ENCODE peak calls at places on chromosomes 3 and 15, in five cellular contexts. T is right cardiac atrium, N is psoas muscle, J is mesendoderm, K is suprapubic skin. Y is an unnamed sample. For H3K4me1, the result is how much of the 10 kb centered on the place peaks cover.

GRCh38 chr15:31254431-31255175 is 72.0 kb upstream of the KLF13 start:
- DNase-seq in T (no peak), N (no peak), J (no peak), K (no peak), Y (no peak)

GRCh38 chr3:45381168-45381852 is 7.1 kb upstream of the LARS2 start:
- DNase-seq in T (no peak), N (no peak), J (peak), K (no peak), Y (no peak)

GRCh38 chr15:68347392-68347791 is 69.8 kb downstream of the FEM1B start:
- DNase-seq in T (no peak), N (no peak), J (no peak), K (no peak), Y (no peak)

GRCh38 chr15:79582650-79583049 is 150.5 kb downstream of the MINAR1 start:
- DNase-seq in T (no peak), N (no peak), J (no peak), K (no peak), Y (no peak)

GRCh38 chr15:31079519-31079918 is 22.0 kb downstream of the TRPM1 start:
- DNase-seq in T (no peak), N (no peak), J (peak), K (no peak), Y (no peak)

GRCh38 chr3:71400986-71401451 is 182.5 kb downstream of the FOXP1 start:
- DNase-seq in T (no peak), N (no peak), J (no peak), K (no peak), Y (no peak)

GRCh38 chr3:59150039-59150438 is 100.2 kb upstream of the CFAP20DC start:
- DNase-seq in T (no peak), N (no peak), J (peak), K (no peak), Y (no peak)

GRCh38 chr3:115814778-115815380 is 191.6 kb downstream of the GAP43 start:
- DNase-seq in T (peak), N (peak), J (peak), K (peak), Y (peak)

GRCh38 chr3:110623571-110623970 is 448.0 kb upstream of the NECTIN3 start:
- DNase-seq in T (no peak), N (no peak), J (no peak), K (no peak), Y (no peak)

GRCh38 chr15:88904257-88904807 is 8.8 kb downstream of the MFGE8 start:
- DNase-seq in T (no peak), N (no peak), J (no peak), K (no peak), Y (no peak)

GRCh38 chr3:14792691-14793121 is 26.1 kb upstream of the FGD5 start:
- DNase-seq in T (no peak), N (peak), J (no peak), K (peak), Y (no peak)

GRCh38 chr3:169929830-169930519 is 18.6 kb downstream of the SAMD7 start:
- DNase-seq in T (no peak), N (no peak), J (peak), K (no peak), Y (no peak)

GRCh38 chr15:33200444-33200843 is 5.9 kb upstream of the FMN1 start:
- DNase-seq in T (no peak), N (no peak), J (peak), K (no peak), Y (no peak)

GRCh38 chr3:18438586-18438985 is 13.4 kb upstream of the SATB1 start:
- DNase-seq in T (no peak), N (no peak), J (no peak), K (no peak), Y (peak)

GRCh38 chr15:83304861-83305661 is 20.6 kb upstream of the BNC1 start:
- DNase-seq in T (no peak), N (no peak), J (no peak), K (no peak), Y (no peak)

GRCh38 chr3:153050978-153051377 is 111.0 kb upstream of the RAP2B start:
- DNase-seq in T (no peak), N (no peak), J (no peak), K (no peak), Y (no peak)

GRCh38 chr3:69236808-69237707 is 114.7 kb upstream of the LMOD3 start:
- DNase-seq in T (no peak), N (no peak), J (peak), K (no peak), Y (no peak)

GRCh38 chr3:183560607-183561006 is 5.1 kb upstream of the KLHL6 start:
- DNase-seq in T (no peak), N (no peak), J (peak), K (no peak), Y (no peak)

GRCh38 chr3:187211532-187212274 is 14.4 kb downstream of the RTP1 start:
- DNase-seq in T (no peak), N (no peak), J (no peak), K (no peak), Y (no peak)

GRCh38 chr3:134313839-134314587 is 60.2 kb downstream of the AMOTL2 start:
- DNase-seq in T (no peak), N (no peak), J (peak), K (peak), Y (peak)

GRCh38 chr15:63920504-63921178 is 86.9 kb upstream of the HERC1 start:
- DNase-seq in T (no peak), N (no peak), J (no peak), K (no peak), Y (peak)

GRCh38 chr3:149871855-149872254 is 58.8 kb downstream of the RNF13 start:
- DNase-seq in T (no peak), N (no peak), J (no peak), K (no peak), Y (no peak)

GRCh38 chr3:26247669-26248068 is 374.9 kb upstream of the LRRC3B start:
- DNase-seq in T (no peak), N (no peak), J (peak), K (no peak), Y (no peak)

DNA sequence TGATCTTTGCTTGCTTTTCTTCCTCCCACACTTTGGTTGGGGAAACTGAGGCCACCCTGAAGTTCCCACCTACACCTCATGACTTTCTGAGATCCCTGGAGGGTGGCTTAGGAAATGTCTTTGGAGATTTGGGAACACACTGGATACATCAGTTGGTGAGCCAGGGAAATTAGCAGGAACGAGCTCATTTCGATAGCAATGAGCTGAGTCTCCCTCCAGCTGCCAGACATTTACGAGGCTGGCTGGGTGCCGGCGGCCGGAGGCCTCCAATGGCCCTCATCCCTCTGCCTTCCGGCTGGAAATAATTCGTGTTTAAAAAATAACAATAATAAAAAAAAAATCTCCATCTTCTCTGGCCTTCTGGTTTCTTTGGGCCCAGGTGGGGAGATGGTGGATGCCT is 38.8 kb downstream of the SMAD6 start:
- DNase-seq in T (peak), N (peak), J (no peak), K (no peak), Y (peak)
- H3K4me1 ChIP-seq in T (under half), N (under half), J (under half), K (under half), Y (under half)

GRCh38 chr3:62950227-62950626 is 75.0 kb upstream of the CADPS start:
- DNase-seq in T (no peak), N (no peak), J (peak), K (no peak), Y (no peak)
- H3K4me3 ChIP-seq in T (no peak), N (no peak), J (no peak), K (no peak), Y (no peak)

GRCh38 chr3:105062853-105063252 is 303.9 kb upstream of the ALCAM start:
- DNase-seq in T (no peak), N (no peak), J (no peak), K (no peak), Y (no peak)
- H3K4me1 ChIP-seq in T (under half), N (under half), J (under half), K (under half), Y (under half)

GRCh38 chr3:194399166-194399565 is at the start of gene GP5:
- DNase-seq in T (no peak), N (no peak), J (no peak), K (no peak), Y (no peak)
- H3K4me3 ChIP-seq in T (no peak), N (peak), J (no peak), K (peak), Y (no peak)

GRCh38 chr15:74209560-74209958 is 7.0 kb upstream of the STRA6 start:
- DNase-seq in T (no peak), N (no peak), J (no peak), K (no peak), Y (no peak)

GRCh38 chr15:74212494-74212893 is 9.9 kb upstream of the STRA6 start:
- DNase-seq in T (no peak), N (no peak), J (no peak), K (no peak), Y (no peak)

GRCh38 chr15:74210729-74211128 is 8.1 kb upstream of the STRA6 start:
- DNase-seq in T (no peak), N (no peak), J (no peak), K (no peak), Y (no peak)

GRCh38 chr15:74209997-74210573 is 7.5 kb upstream of the STRA6 start:
- DNase-seq in T (no peak), N (no peak), J (no peak), K (no peak), Y (no peak)

GRCh38 chr15:74211656-74212055 is 9.1 kb upstream of the STRA6 start:
- DNase-seq in T (no peak), N (no peak), J (no peak), K (no peak), Y (no peak)
- H3K4me1 ChIP-seq in T (under half), N (under half), J (under half), K (under half), Y (under half)

GRCh38 chr3:39147374-39147709 is 6.0 kb downstream of the CSRNP1 start:
- DNase-seq in T (no peak), N (no peak), J (no peak), K (no peak), Y (no peak)
- H3K4me3 ChIP-seq in T (peak), N (peak), J (no peak), K (peak), Y (no peak)

GRCh38 chr3:52962160-52962559 is 64.8 kb upstream of the STIMATE start:
- DNase-seq in T (no peak), N (no peak), J (no peak), K (no peak), Y (no peak)

GRCh38 chr3:52959773-52960172 is 62.4 kb upstream of the STIMATE start:
- DNase-seq in T (no peak), N (no peak), J (no peak), K (no peak), Y (no peak)
- H3K4me1 ChIP-seq in T (under half), N (under half), J (under half), K (under half), Y (under half)

GRCh38 chr3:48478631-48479555 is 25.1 kb downstream of the SHISA5 start:
- DNase-seq in T (no peak), N (no peak), J (no peak), K (peak), Y (peak)
- H3K4me3 ChIP-seq in T (no peak), N (no peak), J (no peak), K (no peak), Y (no peak)

DNA sequence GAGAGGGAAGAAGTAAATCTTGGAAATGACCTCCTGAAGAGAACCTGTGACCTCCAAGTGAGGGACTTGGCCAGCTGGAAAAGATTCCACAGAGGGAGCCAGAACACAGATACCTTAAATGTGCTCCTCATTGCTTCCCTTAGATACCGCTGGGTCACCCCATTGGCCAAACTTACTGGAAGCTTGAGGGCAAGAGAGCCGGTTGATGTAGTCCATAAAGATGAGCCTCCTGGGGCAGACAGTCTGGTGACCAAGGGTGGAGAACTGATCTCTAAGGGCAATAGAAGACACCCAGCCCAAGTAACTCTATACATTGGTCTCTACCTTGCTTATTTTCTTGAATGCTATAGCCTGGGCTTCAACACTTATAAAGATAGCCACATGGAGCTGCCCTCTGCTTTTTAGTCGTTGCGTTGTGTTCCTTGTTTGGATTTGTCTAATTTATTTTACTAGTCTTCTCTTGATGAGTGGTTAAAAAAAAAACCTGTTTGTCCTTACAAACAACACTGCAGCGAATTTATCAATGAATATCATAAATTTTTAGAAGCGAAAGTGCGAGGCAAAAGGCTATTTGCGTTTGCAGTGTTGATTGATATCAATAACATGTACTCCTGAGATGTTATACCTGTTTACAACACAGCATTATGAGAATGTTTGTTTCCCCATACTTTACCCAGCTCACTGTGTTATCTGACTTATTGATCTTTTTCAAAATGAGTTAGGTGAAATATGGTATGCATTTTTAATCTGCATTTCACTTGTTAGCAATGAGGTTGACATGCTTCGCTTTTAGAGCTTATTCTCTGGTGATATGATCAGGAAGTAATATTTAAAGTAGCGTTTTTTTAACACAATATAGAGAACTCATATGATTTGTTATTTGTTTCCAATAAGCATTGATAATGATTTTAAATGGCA is 31.2 kb downstream of the TGFBR2 start:
- DNase-seq in T (no peak), N (no peak), J (no peak), K (no peak), Y (no peak)
- H3K4me1 ChIP-seq in T (under half), N (half or more), J (under half), K (half or more), Y (under half)